ENCODE peak calls at places on chromosomes 2 and 18, in eight cellular contexts. I, E, H, K, L, V, A and R are unnamed samples.
A peak's percentile ranks its signal among the peaks of the same experiment; 100 is the strongest.

GRCh38 chr2:12762337-12762736 is 45.6 kb downstream of the TRIB2 start:
- DNase-seq in I (no peak), E (no peak), H (no peak), K (no peak), L (no peak), V (no peak), A (no peak), R (peak; percentile 48)

GRCh38 chr18:52219102-52219501 is 120.9 kb upstream of the DCC start:
- DNase-seq in I (no peak), E (no peak), H (no peak), K (no peak), L (no peak), V (no peak), A (no peak), R (no peak)

GRCh38 chr2:120218181-120218580 is 5.0 kb downstream of the TMEM185B start:
- DNase-seq in I (no peak), E (peak; percentile 68), H (peak; percentile 11), K (no peak), L (no peak), V (no peak), A (no peak), R (no peak)

GRCh38 chr2:160006466-160006865 is 55.9 kb downstream of the PLA2R1 start:
- DNase-seq in I (no peak), E (no peak), H (no peak), K (no peak), L (no peak), V (no peak), A (no peak), R (no peak)

GRCh38 chr2:211351998-211352397 is 795.6 kb downstream of the CPS1 start:
- DNase-seq in I (no peak), E (no peak), H (no peak), K (no peak), L (no peak), V (no peak), A (no peak), R (no peak)

GRCh38 chr2:59389240-59389639 is 1148.1 kb upstream of the FANCL start:
- DNase-seq in I (peak; percentile 3), E (no peak), H (no peak), K (no peak), L (peak; percentile 44), V (no peak), A (no peak), R (no peak)

GRCh38 chr18:6557052-6557451 is 142.3 kb upstream of the L3MBTL4 start:
- DNase-seq in I (no peak), E (no peak), H (no peak), K (no peak), L (no peak), V (no peak), A (no peak), R (no peak)

GRCh38 chr2:125684932-125685331 is 971.0 kb upstream of the GYPC start:
- DNase-seq in I (no peak), E (no peak), H (no peak), K (no peak), L (no peak), V (no peak), A (no peak), R (no peak)

GRCh38 chr2:106124787-106125549 is 69.1 kb downstream of the UXS1 start:
- DNase-seq in I (no peak), E (no peak), H (no peak), K (no peak), L (no peak), V (no peak), A (no peak), R (no peak)

GRCh38 chr2:45458909-45459563 is 152.0 kb downstream of the SRBD1 start:
- DNase-seq in I (peak; percentile 33), E (no peak), H (peak; percentile 66), K (peak; percentile 43), L (peak; percentile 48), V (no peak), A (peak; percentile 76), R (no peak)

GRCh38 chr2:152581360-152581759 is 135.9 kb downstream of the PRPF40A start:
- DNase-seq in I (no peak), E (no peak), H (peak; percentile 48), K (no peak), L (no peak), V (no peak), A (no peak), R (no peak)

GRCh38 chr18:77090546-77091200 is 41.9 kb downstream of the MBP start:
- DNase-seq in I (no peak), E (peak; percentile 82), H (no peak), K (no peak), L (no peak), V (no peak), A (no peak), R (no peak)

GRCh38 chr2:58702302-58702696 is 461.2 kb upstream of the FANCL start:
- DNase-seq in I (no peak), E (no peak), H (no peak), K (no peak), L (no peak), V (no peak), A (no peak), R (no peak)

GRCh38 chr2:27212626-27213471 is 781 bp upstream of the SLC5A6 start:
- DNase-seq in I (peak; percentile 66), E (no peak), H (no peak), K (peak; percentile 59), L (no peak), V (no peak), A (peak; percentile 71), R (no peak)

GRCh38 chr2:16175247-16175825 is 235.0 kb downstream of the MYCN start:
- DNase-seq in I (no peak), E (peak; percentile 43), H (no peak), K (no peak), L (no peak), V (no peak), A (no peak), R (no peak)

GRCh38 chr2:64523667-64524603 is at the start of gene AFTPH:
- DNase-seq in I (peak; percentile 98), E (peak; percentile 100), H (peak; percentile 99), K (peak; percentile 100), L (peak; percentile 99), V (peak; percentile 100), A (peak; percentile 99), R (peak; percentile 100)

GRCh38 chr2:64524604-64525322 is 635 bp downstream of the AFTPH start:
- DNase-seq in I (peak; percentile 26), E (peak; percentile 88), H (no peak), K (peak; percentile 13), L (peak; percentile 34), V (no peak), A (peak; percentile 15), R (no peak)

GRCh38 chr2:64522843-64523428 is 1.2 kb upstream of the AFTPH start:
- DNase-seq in I (peak; percentile 51), E (peak; percentile 90), H (peak; percentile 57), K (peak; percentile 80), L (peak; percentile 60), V (no peak), A (peak; percentile 89), R (peak; percentile 55)

GRCh38 chr2:64525323-64525625 is 1.1 kb downstream of the AFTPH start:
- DNase-seq in I (no peak), E (no peak), H (no peak), K (peak; percentile 53), L (no peak), V (no peak), A (peak; percentile 18), R (no peak)

GRCh38 chr2:64526034-64526433 is 1.9 kb downstream of the AFTPH start:
- DNase-seq in I (no peak), E (no peak), H (no peak), K (no peak), L (no peak), V (no peak), A (no peak), R (no peak)
- H3K4me3 ChIP-seq in I (no peak overlapping the region), E (no peak overlapping the region), H (no peak overlapping the region), K (peak overlapping the region; percentile 97), L (no peak overlapping the region), V (no peak overlapping the region), A (no peak overlapping the region), R (no peak overlapping the region)

DNA sequence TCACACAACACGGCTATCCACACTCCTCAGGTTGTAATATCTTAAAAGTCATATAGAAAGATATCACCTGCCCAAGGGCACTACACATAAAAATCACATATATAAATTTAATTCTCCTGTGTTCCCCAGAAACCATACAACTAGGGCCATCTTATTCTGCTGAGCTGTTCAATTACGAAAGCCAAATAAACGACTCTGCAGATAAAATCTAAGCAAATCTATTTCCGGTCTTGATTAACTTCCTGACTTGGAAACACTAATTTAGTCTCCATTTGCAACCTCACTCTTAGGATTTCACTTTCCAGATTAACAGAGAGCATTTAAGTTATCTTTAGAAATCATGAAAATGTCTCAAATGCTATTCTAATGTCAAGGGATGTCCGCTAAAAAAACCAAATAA is 23.9 kb upstream of the STK17B start:
- DNase-seq in I (no peak), E (no peak), H (no peak), K (no peak), L (no peak), V (no peak), A (no peak), R (no peak)
- H3K4me3 ChIP-seq in I (no peak overlapping the region), E (no peak overlapping the region), H (no peak overlapping the region), K (no peak overlapping the region), L (no peak overlapping the region), V (no peak overlapping the region), A (no peak overlapping the region), R (no peak overlapping the region)

DNA sequence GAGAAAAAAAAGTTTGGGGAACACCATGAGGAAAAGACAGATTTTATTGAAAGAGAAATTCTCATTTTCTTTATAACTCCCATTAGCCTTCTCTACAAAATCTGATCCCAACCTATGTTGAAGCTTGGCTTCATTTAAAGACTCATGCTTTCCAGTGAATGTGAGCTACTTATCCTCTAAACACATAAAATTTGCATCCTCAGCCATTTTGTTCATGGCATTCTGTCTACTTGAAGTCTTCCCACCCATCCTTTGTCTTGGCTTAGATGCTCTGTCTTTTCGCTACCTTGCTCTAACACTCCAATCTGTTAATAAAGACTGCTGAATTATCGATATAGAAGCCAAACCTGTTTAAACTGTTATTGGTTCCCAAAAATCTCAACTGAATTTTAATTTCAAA is 39.3 kb downstream of the GDF7 start:
- DNase-seq in I (no peak), E (no peak), H (no peak), K (no peak), L (no peak), V (no peak), A (no peak), R (no peak)
- H3K4me3 ChIP-seq in I (no peak overlapping the region), E (no peak overlapping the region), H (no peak overlapping the region), K (no peak overlapping the region), L (no peak overlapping the region), V (no peak overlapping the region), A (no peak overlapping the region), R (no peak overlapping the region)

GRCh38 chr2:73214120-73215035 is at the start of gene SMYD5:
- DNase-seq in I (peak; percentile 82), E (peak; percentile 97), H (peak; percentile 86), K (peak; percentile 86), L (peak; percentile 87), V (peak; percentile 96), A (peak; percentile 92), R (peak; percentile 90)

GRCh38 chr2:73212448-73213176 is 1.4 kb upstream of the SMYD5 start:
- DNase-seq in I (peak; percentile 92), E (peak; percentile 94), H (peak; percentile 70), K (peak; percentile 67), L (peak; percentile 65), V (peak; percentile 90), A (peak; percentile 95), R (peak; percentile 68)

GRCh38 chr2:73217826-73218225 is 3.8 kb downstream of the SMYD5 start:
- DNase-seq in I (no peak), E (no peak), H (no peak), K (no peak), L (no peak), V (no peak), A (no peak), R (no peak)

GRCh38 chr2:73217160-73217559 is 3.1 kb downstream of the SMYD5 start:
- DNase-seq in I (no peak), E (no peak), H (no peak), K (no peak), L (no peak), V (no peak), A (no peak), R (no peak)

GRCh38 chr2:73215254-73215653 is 1.2 kb downstream of the SMYD5 start:
- DNase-seq in I (no peak), E (no peak), H (no peak), K (no peak), L (no peak), V (no peak), A (no peak), R (no peak)
- H3K4me3 ChIP-seq in I (peak overlapping the region; percentile 90), E (no peak overlapping the region), H (peak overlapping the region; percentile 92), K (no peak overlapping the region), L (no peak overlapping the region), V (no peak overlapping the region), A (peak overlapping the region; percentile 86), R (no peak overlapping the region)